ENCODE peak calls at places on chromosome X, in seven cellular contexts. Q, O, D, H, F, S and I are unnamed samples.

GRCh38 chrX:147522986-147523385 is 388.7 kb upstream of the FMR1 start:
- DNase-seq in Q (no peak), O (no peak), D (no peak), H (no peak), F (no peak), S (no peak), I (no peak)

GRCh38 chrX:74304016-74304415 is at the start of gene ZCCHC13:
- DNase-seq in Q (no peak), O (no peak), D (no peak), H (no peak), F (no peak), S (no peak), I (no peak)

GRCh38 chrX:15301924-15302323 is 13.5 kb downstream of the ASB11 start:
- DNase-seq in Q (no peak), O (no peak), D (no peak), H (no peak), F (no peak), S (peak), I (no peak)

GRCh38 chrX:56797966-56798711 is 69.1 kb downstream of the NBDY start:
- DNase-seq in Q (no peak), O (no peak), D (no peak), H (peak), F (no peak), S (peak), I (no peak)

GRCh38 chrX:85995641-85996040 is 51.7 kb downstream of the CHM start:
- DNase-seq in Q (no peak), O (no peak), D (no peak), H (no peak), F (no peak), S (no peak), I (no peak)

GRCh38 chrX:134849390-134849789 is 141.4 kb upstream of the SMIM10 start:
- DNase-seq in Q (peak), O (no peak), D (no peak), H (no peak), F (no peak), S (no peak), I (no peak)

GRCh38 chrX:23786268-23786815 is 3.4 kb downstream of the SAT1 start:
- DNase-seq in Q (no peak), O (no peak), D (no peak), H (no peak), F (no peak), S (no peak), I (no peak)

GRCh38 chrX:35726176-35726575 is 72.0 kb upstream of the MAGEB16 start:
- DNase-seq in Q (peak), O (no peak), D (no peak), H (no peak), F (no peak), S (no peak), I (no peak)

GRCh38 chrX:3697701-3698279 is 15.7 kb downstream of the PRKX start:
- DNase-seq in Q (no peak), O (no peak), D (no peak), H (peak), F (no peak), S (no peak), I (no peak)

GRCh38 chrX:97895751-97896150 is 1012.0 kb downstream of the RPA4 start:
- DNase-seq in Q (no peak), O (no peak), D (no peak), H (no peak), F (no peak), S (no peak), I (no peak)

GRCh38 chrX:108439434-108439883 is at the start of gene COL4A5:
- DNase-seq in Q (no peak), O (peak), D (no peak), H (peak), F (no peak), S (peak), I (no peak)

GRCh38 chrX:104270916-104271512 is 16.3 kb upstream of the ESX1 start:
- DNase-seq in Q (peak), O (no peak), D (no peak), H (peak), F (no peak), S (no peak), I (no peak)

GRCh38 chrX:42025861-42026260 is 102.5 kb upstream of the CASK start:
- DNase-seq in Q (no peak), O (no peak), D (no peak), H (no peak), F (no peak), S (no peak), I (no peak)

GRCh38 chrX:54452920-54453319 is 12.7 kb downstream of the TSR2 start:
- DNase-seq in Q (peak), O (no peak), D (no peak), H (peak), F (no peak), S (no peak), I (no peak)

GRCh38 chrX:150848914-150849365 is 49.5 kb downstream of the CD99L2 start:
- DNase-seq in Q (no peak), O (no peak), D (no peak), H (peak), F (no peak), S (peak), I (no peak)

GRCh38 chrX:31355206-31355955 is 283.5 kb upstream of the FTHL17 start:
- DNase-seq in Q (no peak), O (no peak), D (no peak), H (no peak), F (no peak), S (no peak), I (no peak)

GRCh38 chrX:153539979-153540358 is 22.5 kb downstream of the ATP2B3 start:
- DNase-seq in Q (no peak), O (no peak), D (no peak), H (no peak), F (no peak), S (no peak), I (no peak)

GRCh38 chrX:53704294-53704693 is 17.8 kb upstream of the HUWE1 start:
- DNase-seq in Q (no peak), O (no peak), D (no peak), H (no peak), F (no peak), S (no peak), I (no peak)

GRCh38 chrX:33218819-33219218 is 7.5 kb upstream of the DMD start:
- DNase-seq in Q (no peak), O (no peak), D (no peak), H (no peak), F (no peak), S (no peak), I (no peak)

GRCh38 chrX:552496-552895 is 78.1 kb upstream of the SHOX start:
- DNase-seq in Q (no peak), O (no peak), D (no peak), H (no peak), F (no peak), S (no peak), I (no peak)

GRCh38 chrX:46686003-46686645 is 72.8 kb downstream of the SLC9A7 start:
- DNase-seq in Q (peak), O (no peak), D (peak), H (peak), F (peak), S (no peak), I (no peak)

GRCh38 chrX:120813982-120814381 is 61.7 kb downstream of the CT47B1 start:
- DNase-seq in Q (no peak), O (no peak), D (no peak), H (no peak), F (no peak), S (no peak), I (no peak)

GRCh38 chrX:54825716-54826428 is 18.3 kb downstream of the MAGED2 start:
- DNase-seq in Q (peak), O (no peak), D (peak), H (no peak), F (no peak), S (no peak), I (no peak)